ENCODE peak calls at places on chromosome 19, in five cellular contexts. F, B, D, W and E are unnamed samples.

GRCh38 chr19:45630463-45630862 is 8.7 kb downstream of the EML2 start:
- DNase-seq in B (no peak), D (no peak), W (no peak), F (peak), E (peak)

GRCh38 chr19:42480335-42481095 is 37.8 kb upstream of the CXCL17 start:
- DNase-seq in F (peak), W (no peak), D (no peak), B (peak), E (no peak)

GRCh38 chr19:5624154-5624663 is 1.3 kb downstream of the SAFB start:
- DNase-seq in B (peak), D (peak), F (peak), W (peak), E (peak)

GRCh38 chr19:55216461-55217198 is 7.3 kb upstream of the PTPRH start:
- DNase-seq in F (peak), B (peak), D (peak), W (peak), E (peak)

GRCh38 chr19:50835103-50835784 is 1.9 kb upstream of the KLK15 start:
- DNase-seq in B (no peak), F (peak), W (peak), D (peak), E (no peak)

GRCh38 chr19:41944336-41944735 is 14.8 kb downstream of the RABAC1 start:
- DNase-seq in W (no peak), B (no peak), F (no peak), D (no peak), E (no peak)

GRCh38 chr19:34432797-34433196 is 4.6 kb downstream of the UBA2 start:
- DNase-seq in F (peak), W (no peak), D (no peak), B (peak), E (no peak)

GRCh38 chr19:39247701-39248664 is 673 bp downstream of the IFNL4 start:
- DNase-seq in B (peak), F (no peak), W (no peak), D (no peak), E (no peak)

GRCh38 chr19:50882188-50882587 is 8.9 kb downstream of the KLK2 start:
- DNase-seq in D (no peak), W (no peak), B (no peak), F (no peak), E (no peak)

GRCh38 chr19:43765109-43765876 is 10.5 kb upstream of the SMG9 start:
- DNase-seq in D (peak), W (peak), F (peak), B (peak), E (peak)

GRCh38 chr19:48365602-48366001 is 1.4 kb downstream of the SYNGR4 start:
- DNase-seq in D (no peak), F (no peak), B (no peak), W (no peak), E (no peak)

GRCh38 chr19:24127601-24128000 is 40.6 kb downstream of the ZNF254 start:
- DNase-seq in F (no peak), W (no peak), D (no peak), B (no peak), E (no peak)

GRCh38 chr19:18856385-18857126 is 24.8 kb downstream of the UPF1 start:
- DNase-seq in W (no peak), D (no peak), F (peak), B (peak), E (no peak)

GRCh38 chr19:7614859-7615741 is 14.2 kb downstream of the XAB2 start:
- DNase-seq in W (no peak), F (no peak), B (no peak), D (no peak), E (no peak)

GRCh38 chr19:42442833-42443232 is at the start of gene CXCL17:
- DNase-seq in W (no peak), F (no peak), D (no peak), B (peak), E (no peak)

GRCh38 chr19:34232566-34233481 is 21.5 kb upstream of the GARRE1 start:
- DNase-seq in W (no peak), D (no peak), B (no peak), F (peak), E (peak)

GRCh38 chr19:5445667-5446066 is 9.6 kb upstream of the ZNRF4 start:
- DNase-seq in W (no peak), B (no peak), D (no peak), F (no peak), E (no peak)

GRCh38 chr19:6020972-6021805 is 43.2 kb upstream of the RANBP3 start:
- DNase-seq in B (no peak), D (no peak), W (no peak), F (no peak), E (no peak)

GRCh38 chr19:18109363-18109730 is 11.8 kb downstream of the MAST3 start:
- DNase-seq in W (peak), F (no peak), B (no peak), D (peak), E (no peak)

GRCh38 chr19:58182577-58182988 is 278 bp upstream of the ZNF274 start:
- DNase-seq in W (no peak), B (no peak), F (no peak), D (peak), E (no peak)

GRCh38 chr19:51124729-51125128 is at the start of gene SIGLEC9:
- DNase-seq in W (peak), D (no peak), F (peak), B (no peak), E (no peak)

GRCh38 chr19:49432141-49433073 is 7.2 kb downstream of the GFY start:
- DNase-seq in F (no peak), D (peak), B (peak), W (peak), E (no peak)

GRCh38 chr19:18091217-18091608 is 4.5 kb upstream of the IL12RB1 start:
- DNase-seq in W (peak), D (peak), B (no peak), F (no peak), E (no peak)

GRCh38 chr19:19655051-19655594 is 8.4 kb downstream of the ATP13A1 start:
- DNase-seq in B (no peak), F (no peak), D (no peak), W (no peak), E (no peak)

GRCh38 chr19:41304706-41305483 is 5.1 kb upstream of the CCDC97 start:
- DNase-seq in B (no peak), W (no peak), D (no peak), F (no peak), E (no peak)

GRCh38 chr19:35986664-35987570 is 8.1 kb upstream of the SDHAF1 start:
- DNase-seq in B (peak), F (no peak), D (peak), W (peak), E (no peak)

GRCh38 chr19:23832717-23833327 is 74.1 kb upstream of the ZNF681 start:
- DNase-seq in W (no peak), D (no peak), B (no peak), F (peak), E (no peak)

GRCh38 chr19:1150333-1151036 is 23.6 kb downstream of the SBNO2 start:
- DNase-seq in B (no peak), F (no peak), D (no peak), W (no peak), E (no peak)

GRCh38 chr19:18710986-18711751 is 27.7 kb downstream of the CRTC1 start:
- DNase-seq in W (no peak), D (no peak), B (no peak), F (peak), E (no peak)

GRCh38 chr19:7500811-7501450 is 12.1 kb upstream of the PEX11G start:
- DNase-seq in W (peak), F (no peak), D (peak), B (peak), E (no peak)

GRCh38 chr19:48466571-48467325 is 2.4 kb upstream of the CYTH2 start:
- DNase-seq in B (no peak), D (no peak), W (no peak), F (peak), E (peak)

GRCh38 chr19:41601771-41602170 is 25.1 kb downstream of the CEACAM4 start:
- DNase-seq in B (no peak), W (no peak), D (no peak), F (no peak), E (no peak)

GRCh38 chr19:28137772-28138171 is 1075.2 kb downstream of the UQCRFS1 start:
- DNase-seq in F (no peak), D (no peak), B (no peak), W (no peak), E (no peak)

GRCh38 chr19:7468840-7469239 is 20.0 kb downstream of the PEX11G start:
- DNase-seq in D (no peak), B (no peak), W (no peak), F (no peak), E (no peak)

GRCh38 chr19:29887498-29887897 is 54.5 kb upstream of the URI1 start:
- DNase-seq in D (no peak), B (no peak), F (peak), W (no peak), E (no peak)

GRCh38 chr19:10568826-10569651 is at the start of gene CDKN2D:
- DNase-seq in B (peak), D (peak), W (peak), F (peak), E (peak)
- TF ChIP-seq CTCF in B (peak), D (peak), W (peak), F (no peak), E (no peak)

DNA sequence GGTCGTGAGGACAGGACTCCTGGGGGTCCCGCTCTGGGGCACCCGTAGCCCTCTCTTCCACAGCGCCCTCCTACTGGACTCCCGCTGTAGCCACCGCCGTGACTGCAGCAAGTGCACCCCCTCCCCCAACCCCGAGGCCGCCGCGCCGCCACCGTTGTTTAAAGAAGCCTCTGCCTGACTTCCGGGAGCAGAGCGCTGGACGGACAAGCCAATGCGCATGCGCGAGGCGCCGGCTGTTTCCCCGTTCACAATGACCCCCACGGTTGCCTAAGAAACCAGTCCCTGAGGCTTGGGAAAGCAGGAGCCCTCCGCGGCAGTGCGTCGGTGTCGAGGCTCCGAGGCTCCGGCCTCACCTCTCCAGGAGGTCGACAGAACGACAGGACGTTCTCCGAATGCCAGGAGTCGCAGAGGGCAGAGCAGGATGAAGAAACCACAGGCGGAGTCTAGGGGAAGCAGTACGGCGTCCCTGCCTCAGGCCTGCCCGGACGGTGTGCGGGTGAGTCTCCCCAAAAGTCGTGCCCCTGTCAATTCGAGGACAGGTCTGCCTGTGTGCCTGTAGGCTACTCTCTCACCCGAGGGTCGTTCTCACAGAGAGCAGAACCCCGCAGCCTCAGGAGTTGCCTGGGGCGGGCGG is 70.5 kb upstream of the ZNF420 start:
- DNase-seq in D (peak), F (peak), B (no peak), W (peak), E (peak)
- H3K4me3 ChIP-seq in D (peak), F (peak), B (no peak), W (peak), E (peak)

GRCh38 chr19:16874250-16874977 is 14.4 kb upstream of the F2RL3 start:
- DNase-seq in D (no peak), B (no peak), W (no peak), F (no peak), E (no peak)
- TF ChIP-seq CTCF in D (no peak), B (no peak), W (no peak), F (no peak), E (no peak)

DNA sequence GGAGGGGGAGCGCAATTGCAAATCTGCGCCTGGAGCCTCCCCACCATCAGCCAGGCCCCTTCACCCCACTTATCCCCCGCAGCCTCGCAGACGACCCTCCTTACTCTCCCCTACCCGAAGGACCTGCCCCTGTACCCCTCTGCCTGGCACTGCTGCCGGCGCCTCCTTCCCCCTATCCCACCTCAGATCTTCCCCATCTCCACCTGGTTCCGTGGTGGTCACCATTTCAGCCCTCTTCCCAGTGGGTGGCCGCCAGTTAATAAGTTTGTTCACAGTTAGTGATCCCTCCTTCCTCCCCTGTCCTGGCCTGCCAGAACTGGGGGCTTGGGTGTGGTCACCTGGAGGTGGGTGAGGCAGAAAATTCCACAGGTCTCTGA is 397 bp downstream of the SLC44A2 start:
- DNase-seq in D (peak), F (no peak), B (peak), W (no peak), E (no peak)
- H3K4me3 ChIP-seq in D (peak), F (peak), B (peak), W (peak), E (peak)

GRCh38 chr19:15075801-15076200 is 6.2 kb upstream of the OR1I1 start:
- DNase-seq in B (no peak), F (no peak), D (no peak), W (no peak), E (no peak)

GRCh38 chr19:15074371-15074770 is 7.6 kb upstream of the OR1I1 start:
- DNase-seq in W (no peak), D (no peak), F (no peak), B (no peak), E (no peak)

DNA sequence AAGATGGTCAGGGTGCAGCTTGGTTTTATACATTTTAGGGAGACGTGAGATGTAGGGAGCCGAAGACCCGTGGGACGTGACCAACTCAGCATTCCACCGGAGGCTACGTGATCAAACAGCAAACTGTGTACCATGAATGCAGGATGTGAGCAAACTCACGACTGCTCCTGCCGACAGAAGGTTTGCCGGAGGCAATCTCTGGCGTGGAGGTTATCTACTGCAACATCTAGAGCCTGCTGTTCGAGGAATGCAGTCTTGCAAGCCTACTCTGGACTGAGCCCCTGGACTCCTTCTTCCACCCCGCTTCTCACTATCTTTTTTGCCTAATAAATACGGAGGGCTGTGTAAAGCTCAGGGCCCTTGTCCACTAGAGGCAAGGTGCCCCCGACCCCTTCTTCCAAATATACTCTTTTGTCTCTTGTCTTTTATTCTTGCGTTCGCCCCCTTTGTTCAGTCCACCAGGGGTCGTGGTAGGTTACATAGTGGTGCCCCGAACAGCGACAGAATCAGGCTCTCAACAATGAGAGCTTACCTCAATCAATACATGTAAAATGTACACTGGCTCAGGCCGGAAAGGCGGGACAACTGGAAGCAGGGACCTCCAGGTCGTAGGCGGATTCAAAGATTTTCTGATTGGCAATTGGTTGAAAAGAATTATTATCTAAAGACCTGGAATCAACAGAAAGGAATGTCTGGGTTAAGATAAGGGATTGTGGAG is 8.9 kb upstream of the OR1I1 start:
- DNase-seq in D (no peak), F (no peak), B (peak), W (no peak), E (no peak)
- TF ChIP-seq CTCF in D (no peak), F (no peak), B (peak), W (no peak), E (no peak)

GRCh38 chr19:2719910-2720776 is 1.0 kb downstream of the DIRAS1 start:
- DNase-seq in F (peak), W (no peak), D (no peak), B (peak), E (no peak)
- H3K4me3 ChIP-seq in F (no peak), W (peak), D (no peak), B (peak), E (peak)

GRCh38 chr19:13152356-13152853 is 2.2 kb downstream of the IER2 start:
- DNase-seq in F (no peak), B (no peak), D (no peak), W (no peak), E (no peak)

GRCh38 chr19:13150919-13151604 is 851 bp downstream of the IER2 start:
- DNase-seq in B (no peak), D (peak), W (no peak), F (no peak), E (no peak)

GRCh38 chr19:13151605-13152355 is 1.6 kb downstream of the IER2 start:
- DNase-seq in W (peak), B (peak), D (peak), F (peak), E (peak)

GRCh38 chr19:13149628-13150186 is 468 bp downstream of the STX10 start:
- DNase-seq in B (peak), W (peak), D (no peak), F (peak), E (peak)

GRCh38 chr19:13150187-13150918 is at the start of the genes IER2 and STX10:
- DNase-seq in D (peak), W (peak), F (peak), B (peak), E (peak)
- TF ChIP-seq CTCF in D (peak), W (peak), F (peak), B (peak), E (peak)